ENCODE peak calls at places on chromosomes 13 and 19, in nine cellular contexts. H, L, D, Z, W, S, M, T and R are unnamed samples.
A peak's percentile ranks its signal among the peaks of the same experiment; 100 is the strongest.

GRCh38 chr19:728011-728410 is 19.3 kb downstream of the PALM start:
- DNase-seq in S (no peak), T (no peak), M (peak; percentile 88), L (no peak), Z (no peak), W (no peak), H (no peak), D (no peak), R (no peak)

GRCh38 chr13:28494861-28495585 is at the start of gene FLT1:
- DNase-seq in Z (no peak), M (peak; percentile 76), T (peak; percentile 69), S (no peak), D (peak; percentile 48), L (peak; percentile 15), H (peak; percentile 14), W (no peak), R (no peak)

GRCh38 chr13:79187917-79188699 is 217.9 kb downstream of the RBM26 start:
- DNase-seq in T (no peak), S (no peak), H (no peak), L (no peak), Z (no peak), M (no peak), D (no peak), W (no peak), R (no peak)

GRCh38 chr19:1503089-1503924 is 9.5 kb downstream of the ADAMTSL5 start:
- DNase-seq in D (peak; percentile 83), H (no peak), W (peak; percentile 39), T (peak; percentile 88), L (peak; percentile 54), Z (no peak), S (no peak), M (peak; percentile 72), R (no peak)

GRCh38 chr13:29993716-29994488 is 143.5 kb upstream of the UBL3 start:
- DNase-seq in M (no peak), T (no peak), L (no peak), Z (no peak), H (no peak), S (no peak), W (no peak), D (no peak), R (peak; percentile 75)

GRCh38 chr13:26831336-26831908 is 70.8 kb upstream of the GPR12 start:
- DNase-seq in Z (no peak), D (no peak), S (no peak), M (no peak), W (no peak), T (no peak), L (no peak), H (no peak), R (no peak)

GRCh38 chr19:55528030-55528801 is 8.7 kb downstream of the SBK2 start:
- DNase-seq in L (no peak), T (no peak), M (no peak), D (no peak), W (no peak), Z (peak; percentile 94), H (no peak), S (no peak), R (no peak)

GRCh38 chr19:49212302-49212701 is 54.7 kb downstream of the TRPM4 start:
- DNase-seq in W (no peak), L (no peak), M (peak; percentile 12), S (no peak), T (no peak), Z (no peak), H (no peak), D (no peak), R (no peak)

GRCh38 chr19:19487077-19488040 is 28.0 kb downstream of the TSSK6 start:
- DNase-seq in W (no peak), H (no peak), M (no peak), D (no peak), L (no peak), T (no peak), S (no peak), Z (no peak), R (no peak)

GRCh38 chr19:47275866-47276461 is 1.3 kb downstream of the INAFM1 start:
- DNase-seq in W (no peak), S (peak; percentile 72), T (no peak), Z (no peak), D (no peak), M (peak; percentile 77), L (no peak), H (peak; percentile 41), R (no peak)

GRCh38 chr19:34118879-34119748 is 53.2 kb upstream of the LSM14A start:
- DNase-seq in D (no peak), W (no peak), L (no peak), T (peak; percentile 14), S (no peak), M (no peak), H (no peak), Z (no peak), R (no peak)

GRCh38 chr19:52896431-52897148 is 845 bp downstream of the ZNF320 start:
- DNase-seq in M (no peak), Z (no peak), D (no peak), H (peak; percentile 45), L (no peak), W (no peak), S (peak; percentile 24), T (peak; percentile 13), R (peak; percentile 3)

GRCh38 chr13:26186995-26187394 is 35.1 kb downstream of the RNF6 start:
- DNase-seq in M (no peak), S (peak; percentile 20), H (no peak), W (peak; percentile 4), T (peak; percentile 32), L (no peak), D (peak; percentile 20), Z (no peak), R (no peak)

GRCh38 chr19:6228523-6229215 is 51.1 kb downstream of the MLLT1 start:
- DNase-seq in T (no peak), S (no peak), L (no peak), M (peak; percentile 15), W (no peak), H (no peak), Z (no peak), D (no peak), R (no peak)

GRCh38 chr19:10543420-10544241 is at the start of gene ATG4D:
- DNase-seq in T (peak; percentile 89), H (peak; percentile 71), W (peak; percentile 76), M (peak; percentile 87), Z (peak; percentile 17), D (peak; percentile 82), S (peak; percentile 57), L (peak; percentile 78), R (no peak)

GRCh38 chr19:41871573-41872383 is 5.3 kb upstream of the CD79A start:
- DNase-seq in S (no peak), Z (no peak), M (peak; percentile 42), W (peak; percentile 47), L (peak; percentile 62), D (peak; percentile 78), T (peak; percentile 86), H (no peak), R (no peak)

GRCh38 chr13:23966691-23967615 is 69.7 kb upstream of the C1QTNF9B start:
- DNase-seq in S (no peak), T (peak; percentile 6), L (no peak), D (no peak), H (no peak), M (no peak), Z (no peak), W (no peak), R (no peak)

GRCh38 chr13:90760639-90761038 is 586.8 kb upstream of the MIR17HG start:
- DNase-seq in T (no peak), H (no peak), M (no peak), L (no peak), W (no peak), D (no peak), Z (no peak), S (no peak), R (no peak)